ENCODE peak calls at places on chromosomes 3 and 15, in ten cellular contexts. R is T-helper 9 cell; K is Calu3; F is activated CD4-positive, CD25-positive, alpha-beta regulatory T cell; T is AG10803; D is ACHN; C is sciatic nerve; X is lung microvascular endothelial cell; I is cardiac muscle cell; O is CD8-positive, alpha-beta memory T cell. J is an unnamed sample.

GRCh38 chr3:30631237-30631961 is 25.0 kb downstream of the TGFBR2 start:
- DNase-seq in R (peak), K (no peak), F (no peak), T (no peak), D (no peak), C (no peak), X (no peak), I (no peak), O (no peak), J (no peak)

GRCh38 chr3:14141602-14142315 is 16.9 kb downstream of the TMEM43 start:
- DNase-seq in R (no peak), K (no peak), F (no peak), T (no peak), D (no peak), C (no peak), X (peak), I (peak), O (no peak), J (no peak)

GRCh38 chr15:65476942-65477341 is 40.5 kb downstream of the DPP8 start:
- DNase-seq in R (no peak), K (no peak), F (no peak), T (peak), D (no peak), C (no peak), X (no peak), I (no peak), O (no peak), J (no peak)

GRCh38 chr3:70933105-70933810 is 620.8 kb upstream of the MDFIC2 start:
- DNase-seq in R (no peak), K (no peak), F (no peak), T (no peak), D (no peak), C (no peak), X (peak), I (no peak), O (no peak), J (no peak)

GRCh38 chr3:167657684-167658225 is 4.0 kb upstream of the WDR49 start:
- DNase-seq in R (no peak), K (no peak), F (no peak), T (no peak), D (no peak), C (no peak), X (no peak), I (no peak), O (no peak), J (no peak)

GRCh38 chr3:98791341-98792325 is 28.5 kb downstream of the ST3GAL6 start:
- DNase-seq in R (no peak), K (no peak), F (no peak), T (no peak), D (no peak), C (no peak), X (no peak), I (no peak), O (no peak), J (no peak)

GRCh38 chr15:55247766-55248427 is 41.7 kb downstream of the RAB27A start:
- DNase-seq in R (no peak), K (no peak), F (no peak), T (no peak), D (no peak), C (no peak), X (no peak), I (no peak), O (no peak), J (no peak)

GRCh38 chr3:84074767-84075166 is 884.0 kb upstream of the CADM2 start:
- DNase-seq in R (no peak), K (no peak), F (no peak), T (no peak), D (no peak), C (no peak), X (no peak), I (no peak), O (no peak), J (no peak)

GRCh38 chr15:60656491-60657284 is 177.7 kb upstream of the ICE2 start:
- DNase-seq in R (no peak), K (no peak), F (no peak), T (peak), D (no peak), C (no peak), X (peak), I (no peak), O (no peak), J (no peak)

GRCh38 chr3:110227987-110228386 is 843.6 kb upstream of the NECTIN3 start:
- DNase-seq in R (no peak), K (no peak), F (no peak), T (no peak), D (no peak), C (no peak), X (no peak), I (no peak), O (no peak), J (no peak)

GRCh38 chr3:157906627-157907026 is 199.6 kb downstream of the SHOX2 start:
- DNase-seq in R (no peak), K (no peak), F (no peak), T (peak), D (peak), C (no peak), X (no peak), I (no peak), O (no peak), J (no peak)

GRCh38 chr15:90165659-90166489 is 35.3 kb upstream of the SEMA4B start:
- DNase-seq in R (no peak), K (peak), F (no peak), T (peak), D (peak), C (peak), X (peak), I (no peak), O (no peak), J (no peak)

GRCh38 chr15:90264649-90265048 is 823 bp upstream of the NGRN start:
- DNase-seq in R (no peak), K (peak), F (no peak), T (no peak), D (peak), C (no peak), X (peak), I (no peak), O (peak), J (no peak)

GRCh38 chr3:189288348-189289235 is 116.8 kb downstream of the TPRG1 start:
- DNase-seq in R (no peak), K (no peak), F (no peak), T (no peak), D (no peak), C (no peak), X (no peak), I (no peak), O (no peak), J (no peak)

GRCh38 chr15:41561777-41562145 is 2.7 kb downstream of the TYRO3 start:
- DNase-seq in R (no peak), K (no peak), F (no peak), T (peak), D (no peak), C (peak), X (no peak), I (no peak), O (no peak), J (no peak)

GRCh38 chr3:137946341-137946973 is 63.5 kb upstream of the CLDN18 start:
- DNase-seq in R (peak), K (peak), F (no peak), T (peak), D (peak), C (peak), X (peak), I (peak), O (no peak), J (peak)

GRCh38 chr15:31080618-31081017 is 20.9 kb downstream of the TRPM1 start:
- DNase-seq in R (peak), K (no peak), F (no peak), T (no peak), D (peak), C (peak), X (peak), I (peak), O (no peak), J (peak)

GRCh38 chr3:112084980-112085697 is 1.1 kb upstream of the C3orf52 start:
- DNase-seq in R (no peak), K (no peak), F (no peak), T (no peak), D (no peak), C (no peak), X (no peak), I (peak), O (no peak), J (no peak)

GRCh38 chr3:150303776-150304175 is 104.3 kb upstream of the TSC22D2 start:
- DNase-seq in R (no peak), K (peak), F (no peak), T (no peak), D (no peak), C (no peak), X (peak), I (no peak), O (no peak), J (no peak)

GRCh38 chr15:35728176-35728938 is 182.4 kb upstream of the DPH6 start:
- DNase-seq in R (no peak), K (peak), F (no peak), T (no peak), D (no peak), C (no peak), X (no peak), I (no peak), O (no peak), J (no peak)

GRCh38 chr15:56537881-56538280 is 72.9 kb upstream of the MNS1 start:
- DNase-seq in R (peak), K (no peak), F (no peak), T (no peak), D (no peak), C (no peak), X (no peak), I (no peak), O (peak), J (no peak)

GRCh38 chr3:195003006-195003892 is 267.7 kb downstream of the XXYLT1 start:
- DNase-seq in R (no peak), K (no peak), F (no peak), T (peak), D (no peak), C (peak), X (no peak), I (no peak), O (no peak), J (peak)

GRCh38 chr3:8790529-8790928 is 21.1 kb upstream of the OXTR start:
- DNase-seq in R (no peak), K (no peak), F (no peak), T (no peak), D (no peak), C (no peak), X (no peak), I (no peak), O (no peak), J (no peak)

GRCh38 chr3:157475921-157476395 is 27.3 kb downstream of the VEPH1 start:
- DNase-seq in R (no peak), K (no peak), F (no peak), T (peak), D (no peak), C (no peak), X (peak), I (no peak), O (no peak), J (no peak)

GRCh38 chr3:143563786-143564185 is 284.5 kb downstream of the SLC9A9 start:
- DNase-seq in R (no peak), K (no peak), F (no peak), T (no peak), D (no peak), C (no peak), X (no peak), I (peak), O (no peak), J (no peak)

GRCh38 chr3:73070675-73071575 is 9.5 kb downstream of the EBLN2 start:
- DNase-seq in R (no peak), K (no peak), F (no peak), T (peak), D (no peak), C (no peak), X (no peak), I (no peak), O (no peak), J (no peak)

GRCh38 chr3:189298469-189299375 is 127.0 kb downstream of the TPRG1 start:
- DNase-seq in R (no peak), K (no peak), F (no peak), T (peak), D (no peak), C (no peak), X (no peak), I (no peak), O (no peak), J (no peak)

GRCh38 chr3:85384372-85384771 is 425.6 kb downstream of the CADM2 start:
- DNase-seq in R (no peak), K (no peak), F (no peak), T (no peak), D (no peak), C (no peak), X (no peak), I (no peak), O (no peak), J (no peak)

GRCh38 chr3:180017846-180018245 is 18.9 kb downstream of the PEX5L start:
- DNase-seq in R (no peak), K (no peak), F (no peak), T (no peak), D (no peak), C (no peak), X (no peak), I (no peak), O (no peak), J (no peak)

GRCh38 chr3:126394179-126394976 is at the start of gene CFAP100:
- DNase-seq in R (no peak), K (no peak), F (no peak), T (peak), D (no peak), C (peak), X (no peak), I (peak), O (no peak), J (no peak)